ENCODE peak calls at places on chromosomes 11 and 22, in ten cellular contexts. V, N, H, L, Y, P, J, K, I and Z are unnamed samples. For H3K4me1, the result is how much of the 10 kb centered on the place peaks cover.

GRCh38 chr11:9459573-9460321 is 1.1 kb upstream of the ZNF143 start:
- DNase-seq in Y (peak), V (peak), P (peak), H (no peak), L (peak), J (no peak), N (no peak), I (no peak), K (no peak), Z (no peak)

GRCh38 chr11:35076201-35077100 is 62.5 kb upstream of the CD44 start:
- DNase-seq in P (no peak), I (no peak), H (no peak), N (no peak), J (no peak), V (no peak), L (no peak), K (no peak), Y (no peak), Z (no peak)

GRCh38 chr11:27934830-27935145 is 173.2 kb downstream of the KIF18A start:
- DNase-seq in K (no peak), J (no peak), Y (peak), V (peak), P (no peak), H (no peak), I (no peak), N (no peak), L (no peak), Z (no peak)

GRCh38 chr11:110200241-110200640 is 96.2 kb downstream of the RDX start:
- DNase-seq in V (peak), P (no peak), N (no peak), L (no peak), H (no peak), I (no peak), Y (no peak), J (no peak), K (no peak), Z (no peak)

GRCh38 chr11:78149646-78150045 is 10.2 kb upstream of the ALG8 start:
- DNase-seq in I (no peak), L (no peak), K (no peak), P (no peak), N (no peak), J (no peak), Y (peak), H (no peak), V (peak), Z (no peak)

GRCh38 chr22:45212992-45213751 is 27.5 kb downstream of the KIAA0930 start:
- DNase-seq in K (peak), J (peak), H (peak), N (peak), V (peak), P (peak), Y (no peak), I (peak), L (peak), Z (peak)

GRCh38 chr11:57567210-57567511 is 311 bp downstream of the UBE2L6 start:
- DNase-seq in L (no peak), J (no peak), K (no peak), I (no peak), N (no peak), Y (no peak), V (no peak), P (peak), H (no peak), Z (no peak)

GRCh38 chr11:96019810-96020747 is 96.2 kb upstream of the MTMR2 start:
- DNase-seq in I (no peak), V (no peak), Y (no peak), K (no peak), N (no peak), L (no peak), H (no peak), P (no peak), J (no peak), Z (no peak)

GRCh38 chr22:44543781-44544181 is 45.7 kb upstream of the RTL6 start:
- DNase-seq in P (no peak), L (peak), K (no peak), V (no peak), Y (no peak), J (no peak), H (no peak), I (no peak), N (peak), Z (no peak)

GRCh38 chr11:1200611-1201191 is 22.2 kb upstream of the MUC5B start:
- DNase-seq in H (peak), V (no peak), L (peak), P (peak), I (no peak), K (peak), Y (no peak), N (peak), J (peak), Z (peak)

GRCh38 chr11:117910941-117911630 is 18.1 kb downstream of the TMPRSS13 start:
- DNase-seq in P (no peak), Y (no peak), J (no peak), N (no peak), K (no peak), L (no peak), I (no peak), V (no peak), H (no peak), Z (no peak)

GRCh38 chr11:35750981-35751663 is 88.5 kb downstream of the TRIM44 start:
- DNase-seq in V (no peak), K (no peak), P (no peak), I (no peak), L (no peak), N (no peak), Y (no peak), J (no peak), H (no peak), Z (no peak)

GRCh38 chr22:32866953-32867352 is 65.4 kb downstream of the TIMP3 start:
- DNase-seq in K (no peak), H (no peak), V (no peak), I (no peak), P (no peak), J (no peak), Y (no peak), L (no peak), N (no peak), Z (no peak)

GRCh38 chr22:48438096-48438495 is 1389.6 kb downstream of the BRD1 start:
- DNase-seq in K (peak), H (no peak), Y (no peak), I (no peak), P (no peak), L (no peak), V (no peak), N (no peak), J (peak), Z (no peak)
- TF ChIP-seq CTCF in K (no peak), H (no peak), Y (no peak), I (no peak), P (no peak), L (no peak), V (no peak), N (no peak), J (no peak), Z (no peak)

GRCh38 chr22:35995345-35995744 is 33.3 kb downstream of the RBFOX2 start:
- DNase-seq in J (no peak), H (no peak), N (no peak), I (no peak), L (no peak), Y (no peak), K (no peak), V (no peak), P (no peak), Z (no peak)
- H3K4me1 ChIP-seq in J (under half), H (under half), N (under half), I (under half), L (under half), Y (under half), K (under half), V (under half), P (under half), Z (half or more)

GRCh38 chr11:44568358-44568705 is 2.9 kb downstream of the CD82 start:
- DNase-seq in L (no peak), J (no peak), K (no peak), Y (no peak), V (no peak), N (no peak), H (no peak), I (no peak), P (no peak), Z (no peak)

GRCh38 chr11:44572884-44573283 is 7.4 kb downstream of the CD82 start:
- DNase-seq in L (no peak), K (no peak), Y (no peak), V (no peak), N (no peak), H (no peak), P (no peak), I (no peak), J (no peak), Z (no peak)

GRCh38 chr11:44572431-44572830 is 7.0 kb downstream of the CD82 start:
- DNase-seq in Y (no peak), J (no peak), K (no peak), L (no peak), I (no peak), V (no peak), N (no peak), H (no peak), P (no peak), Z (no peak)

GRCh38 chr11:44568706-44569473 is 3.4 kb downstream of the CD82 start:
- DNase-seq in H (peak), Y (peak), J (peak), N (no peak), V (peak), L (peak), P (peak), I (peak), K (peak), Z (peak)

GRCh38 chr11:44570411-44571155 is 5.1 kb downstream of the CD82 start:
- DNase-seq in K (no peak), L (no peak), V (no peak), P (no peak), H (no peak), J (no peak), N (no peak), I (no peak), Y (no peak), Z (no peak)
- H3K27ac ChIP-seq in K (no peak), L (peak), V (no peak), P (peak), H (peak), J (peak), N (no peak), I (no peak), Y (no peak), Z (peak)

DNA sequence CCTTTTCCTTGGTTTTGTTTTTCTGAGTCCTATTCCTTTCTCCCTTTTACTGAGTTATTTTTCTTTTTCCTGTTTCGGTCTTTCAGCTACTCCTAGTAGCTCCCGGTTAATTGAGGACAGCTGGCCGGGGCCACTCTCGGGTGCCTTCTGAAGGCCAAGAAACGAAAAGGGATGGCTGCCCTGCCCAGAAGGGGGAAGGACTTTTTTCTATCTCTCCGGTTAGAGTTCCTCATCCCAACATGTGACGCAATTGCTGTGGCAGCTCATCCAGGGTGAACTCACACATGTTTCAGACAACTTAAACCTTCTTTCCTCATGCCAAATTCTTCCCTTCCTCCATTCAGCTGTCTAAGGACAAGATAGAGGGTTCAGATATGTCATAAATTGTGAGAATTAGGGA is 83.6 kb downstream of the PIWIL4 start:
- DNase-seq in I (no peak), K (peak), V (peak), Y (no peak), J (peak), L (peak), H (peak), N (no peak), P (peak), Z (peak)
- TF ChIP-seq CTCF in I (no peak), K (no peak), V (no peak), Y (no peak), J (no peak), L (no peak), H (no peak), N (no peak), P (no peak), Z (no peak)

DNA sequence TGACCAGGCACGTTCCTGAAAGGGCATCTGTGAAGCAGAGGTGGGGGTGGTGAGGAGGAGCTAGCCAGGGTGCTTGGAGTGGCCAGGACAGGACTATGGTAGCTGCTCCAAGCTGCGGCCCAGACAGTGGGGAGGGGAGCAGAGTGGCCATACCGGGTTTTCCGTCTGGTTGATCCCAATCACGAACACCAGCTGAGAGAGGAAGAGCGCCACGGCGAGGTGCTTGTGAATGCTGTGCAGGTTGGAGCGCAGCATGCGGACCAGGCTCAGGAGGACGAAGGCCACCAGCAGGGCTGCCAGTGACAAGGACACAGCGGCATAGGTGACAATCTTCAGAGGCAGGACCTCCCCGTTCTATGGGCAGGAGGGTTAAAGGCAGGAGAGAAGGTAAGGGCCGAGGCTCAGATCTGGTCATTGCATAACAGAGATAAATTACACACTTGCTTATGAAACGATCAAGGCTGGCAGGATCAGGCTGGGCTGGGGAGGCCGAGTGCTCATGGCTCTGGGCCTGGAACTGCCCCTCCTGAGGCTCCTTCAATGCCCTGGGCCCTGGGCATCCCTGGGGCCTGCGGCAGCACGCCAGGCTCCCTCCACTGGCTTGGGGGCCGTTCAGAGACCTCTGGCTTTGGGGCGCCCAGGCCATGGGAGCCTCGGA is 41.5 kb downstream of the TRMU start:
- DNase-seq in H (no peak), N (no peak), L (peak), P (no peak), J (no peak), K (peak), V (no peak), I (no peak), Y (no peak), Z (no peak)
- H3K4me1 ChIP-seq in H (under half), N (under half), L (under half), P (under half), J (under half), K (under half), V (under half), I (under half), Y (half or more), Z (under half)

GRCh38 chr11:43217856-43218255 is 93.9 kb upstream of the API5 start:
- DNase-seq in V (no peak), Y (no peak), P (no peak), J (no peak), H (no peak), I (no peak), L (no peak), N (no peak), K (no peak), Z (no peak)

GRCh38 chr11:43222215-43222614 is 89.6 kb upstream of the API5 start:
- DNase-seq in P (no peak), H (no peak), J (no peak), K (no peak), Y (no peak), L (no peak), V (no peak), I (no peak), N (no peak), Z (no peak)
- H3K27ac ChIP-seq in P (no peak), H (no peak), J (no peak), K (no peak), Y (no peak), L (no peak), V (no peak), I (no peak), N (no peak), Z (no peak)

DNA sequence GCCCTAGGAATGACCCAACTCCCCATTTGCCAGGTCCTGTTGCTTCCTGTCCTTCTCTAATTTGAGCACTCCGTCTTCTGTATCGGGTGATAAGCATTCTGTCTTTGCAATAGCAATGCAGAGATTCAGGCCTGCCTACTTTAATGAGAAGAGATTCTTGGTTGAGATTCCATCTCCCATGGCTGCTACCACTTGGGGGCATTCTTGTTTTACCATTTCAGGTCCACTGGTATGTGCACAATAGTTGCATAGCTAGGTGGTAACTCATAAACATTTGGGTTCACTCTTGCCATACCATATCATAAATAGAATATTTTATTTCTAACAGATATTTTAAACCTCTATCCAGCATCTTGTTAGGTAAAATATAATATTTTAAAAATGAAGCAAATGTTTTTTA is 34.4 kb upstream of the CALCB start:
- DNase-seq in Y (no peak), L (no peak), K (no peak), P (no peak), H (no peak), J (no peak), N (no peak), I (no peak), V (peak), Z (no peak)
- TF ChIP-seq CTCF in Y (no peak), L (no peak), K (no peak), P (no peak), H (no peak), J (no peak), N (no peak), I (no peak), V (peak), Z (no peak)

DNA sequence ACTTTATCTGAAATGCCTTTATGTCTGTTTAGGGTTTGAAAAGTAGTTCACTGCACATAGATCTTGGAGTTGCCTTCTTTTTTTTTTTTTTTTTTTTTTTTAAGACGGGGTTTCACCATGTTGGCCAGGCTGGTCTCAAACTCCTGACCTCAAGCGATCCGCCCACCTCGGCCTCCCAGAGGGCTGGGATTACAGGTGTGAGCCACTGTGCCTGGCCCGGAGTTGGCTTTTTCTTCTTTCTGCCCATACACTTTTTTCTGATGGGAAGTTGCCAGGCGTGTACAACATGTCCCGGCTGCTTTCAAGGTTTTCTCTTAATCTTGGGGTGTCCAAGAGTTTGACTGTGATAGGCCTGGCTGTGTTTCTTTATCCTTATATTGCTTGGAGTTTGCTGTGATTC is 12.9 kb upstream of the GNB1L start:
- DNase-seq in Y (no peak), N (peak), P (no peak), K (peak), H (no peak), J (peak), I (no peak), L (peak), V (no peak), Z (peak)
- H3K4me1 ChIP-seq in Y (under half), N (under half), P (under half), K (under half), H (under half), J (under half), I (under half), L (under half), V (under half), Z (under half)

GRCh38 chr22:46598737-46599424 is 21.3 kb upstream of the GRAMD4 start:
- DNase-seq in V (peak), N (peak), L (no peak), H (peak), P (no peak), K (no peak), I (no peak), J (peak), Y (no peak), Z (peak)
- H3K27ac ChIP-seq in V (no peak), N (peak), L (peak), H (peak), P (peak), K (no peak), I (no peak), J (peak), Y (no peak), Z (peak)

GRCh38 chr22:28951969-28952521 is 68.7 kb downstream of the ZNRF3 start:
- DNase-seq in N (no peak), H (peak), J (no peak), Y (no peak), K (no peak), V (peak), I (no peak), P (peak), L (no peak), Z (no peak)
- TF ChIP-seq CTCF in N (no peak), H (peak), J (no peak), Y (no peak), K (no peak), V (no peak), I (no peak), P (peak), L (peak), Z (peak)